ENCODE peak calls at places on chromosomes 6 and 20, in five cellular contexts. V, Z, G, T and H are unnamed samples.

GRCh38 chr20:55777641-55778040 is 227.7 kb downstream of the CBLN4 start:
- DNase-seq in V (no peak), Z (no peak), G (no peak), T (no peak), H (no peak)

GRCh38 chr6:12477616-12478015 is 187.5 kb downstream of the EDN1 start:
- DNase-seq in V (no peak), Z (no peak), G (no peak), T (no peak), H (no peak)

GRCh38 chr6:125747589-125748533 is 1.6 kb upstream of the HEY2 start:
- DNase-seq in V (no peak), Z (no peak), G (peak; percentile 71), T (no peak), H (peak; percentile 64)

GRCh38 chr6:49576618-49577017 is 26.1 kb downstream of the C6orf141 start:
- DNase-seq in V (no peak), Z (no peak), G (no peak), T (peak; percentile 72), H (no peak)

GRCh38 chr6:18464176-18464575 is 77.0 kb downstream of the RNF144B start:
- DNase-seq in V (no peak), Z (no peak), G (no peak), T (no peak), H (no peak)

GRCh38 chr6:13813621-13814175 is 659 bp downstream of the MCUR1 start:
- DNase-seq in V (no peak), Z (peak; percentile 45), G (peak; percentile 90), T (peak; percentile 54), H (peak; percentile 85)

GRCh38 chr6:158718431-158719126 is 68.7 kb downstream of the SYTL3 start:
- DNase-seq in V (no peak), Z (peak; percentile 75), G (no peak), T (peak; percentile 63), H (no peak)

GRCh38 chr6:154156135-154156948 is 117.3 kb downstream of the OPRM1 start:
- DNase-seq in V (no peak), Z (no peak), G (peak; percentile 70), T (peak; percentile 80), H (peak; percentile 50)

GRCh38 chr20:44993343-44993742 is 27.0 kb downstream of the STK4 start:
- DNase-seq in V (no peak), Z (no peak), G (no peak), T (peak; percentile 35), H (peak; percentile 16)

DNA sequence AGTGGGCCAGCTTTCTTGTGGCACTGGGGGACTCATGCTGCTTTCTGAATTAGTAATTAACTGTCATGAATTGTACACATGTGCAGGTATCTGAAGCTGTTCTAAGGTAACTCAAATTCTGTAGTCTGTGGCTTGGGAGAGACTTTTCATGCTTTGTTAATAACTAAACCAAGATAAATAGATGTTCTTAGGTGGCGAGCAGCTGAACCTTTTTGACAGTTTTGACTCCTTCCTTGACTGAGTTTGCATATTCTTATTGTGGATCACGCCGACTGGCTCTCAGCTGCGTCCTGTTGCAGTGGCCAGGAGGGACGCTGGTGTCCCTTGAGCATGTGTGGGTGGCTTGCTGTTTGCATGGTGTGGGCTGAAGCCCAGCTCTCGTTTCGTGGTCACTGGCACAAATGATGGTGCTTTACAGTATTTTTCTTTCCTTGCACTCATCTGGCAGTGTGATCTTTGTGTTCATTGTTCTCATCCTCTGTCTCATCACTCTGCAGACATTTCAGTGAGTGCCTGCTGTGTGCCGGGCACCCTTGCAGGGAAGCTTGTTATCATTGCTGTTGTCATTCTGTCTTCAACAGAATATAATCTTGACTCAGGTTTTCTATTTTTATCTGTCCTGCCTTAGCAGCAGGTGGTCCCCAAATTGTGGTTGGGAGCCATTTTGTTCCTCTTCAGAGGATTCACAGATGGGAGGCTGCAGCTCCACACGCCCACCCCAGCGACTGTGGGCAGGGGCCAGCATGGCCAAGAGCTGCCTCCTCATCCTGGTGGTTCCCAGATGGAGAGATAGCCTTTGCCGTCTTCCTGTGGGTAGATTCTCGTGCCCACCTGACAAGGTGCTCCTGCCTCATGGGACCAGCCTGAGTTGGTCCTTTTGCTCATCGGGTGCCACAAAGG is 39.6 kb downstream of the DUSP22 start:
- DNase-seq in V (peak; percentile 11), Z (no peak), G (peak; percentile 64), T (no peak), H (no peak)
- H3K4me3 ChIP-seq in V (no peak overlapping the region), Z (no peak overlapping the region), G (no peak overlapping the region), T (no peak overlapping the region), H (no peak overlapping the region)

GRCh38 chr6:138571585-138572199 is 72.4 kb upstream of the NHSL1 start:
- DNase-seq in V (no peak), Z (no peak), G (no peak), T (no peak), H (peak; percentile 38)

GRCh38 chr6:138572200-138572875 is 73.0 kb upstream of the NHSL1 start:
- DNase-seq in V (peak; percentile 37), Z (peak; percentile 45), G (peak; percentile 84), T (peak; percentile 94), H (peak; percentile 84)

GRCh38 chr6:138570716-138571020 is 71.4 kb upstream of the NHSL1 start:
- DNase-seq in V (no peak), Z (no peak), G (no peak), T (no peak), H (no peak)

GRCh38 chr6:138569970-138570715 is 70.8 kb upstream of the NHSL1 start:
- DNase-seq in V (no peak), Z (no peak), G (no peak), T (no peak), H (no peak)

GRCh38 chr6:138571174-138571573 is 71.9 kb upstream of the NHSL1 start:
- DNase-seq in V (no peak), Z (no peak), G (no peak), T (no peak), H (peak; percentile 25)
- H3K4me3 ChIP-seq in V (peak overlapping the region; percentile 18), Z (no peak overlapping the region), G (peak overlapping the region; percentile 45), T (peak overlapping the region; percentile 58), H (peak overlapping the region; percentile 79)

GRCh38 chr20:63552481-63553249 is 1.3 kb upstream of the FNDC11 start:
- DNase-seq in V (no peak), Z (no peak), G (no peak), T (no peak), H (no peak)
- H3K4me3 ChIP-seq in V (no peak overlapping the region), Z (peak overlapping the region; percentile 7), G (no peak overlapping the region), T (no peak overlapping the region), H (no peak overlapping the region)

GRCh38 chr20:1946442-1946761 is 47.5 kb downstream of the PDYN start:
- DNase-seq in V (no peak), Z (no peak), G (no peak), T (no peak), H (no peak)
- H3K4me3 ChIP-seq in V (no peak overlapping the region), Z (no peak overlapping the region), G (no peak overlapping the region), T (no peak overlapping the region), H (no peak overlapping the region)

GRCh38 chr6:169865346-169866139 is 114.1 kb downstream of the ERMARD start:
- DNase-seq in V (no peak), Z (no peak), G (no peak), T (no peak), H (no peak)

GRCh38 chr6:169862464-169863148 is 111.2 kb downstream of the ERMARD start:
- DNase-seq in V (no peak), Z (no peak), G (no peak), T (no peak), H (no peak)

GRCh38 chr6:169864148-169865030 is 113.0 kb downstream of the ERMARD start:
- DNase-seq in V (no peak), Z (no peak), G (no peak), T (no peak), H (no peak)

GRCh38 chr6:169863149-169863525 is 111.7 kb downstream of the ERMARD start:
- DNase-seq in V (no peak), Z (no peak), G (no peak), T (no peak), H (no peak)

DNA sequence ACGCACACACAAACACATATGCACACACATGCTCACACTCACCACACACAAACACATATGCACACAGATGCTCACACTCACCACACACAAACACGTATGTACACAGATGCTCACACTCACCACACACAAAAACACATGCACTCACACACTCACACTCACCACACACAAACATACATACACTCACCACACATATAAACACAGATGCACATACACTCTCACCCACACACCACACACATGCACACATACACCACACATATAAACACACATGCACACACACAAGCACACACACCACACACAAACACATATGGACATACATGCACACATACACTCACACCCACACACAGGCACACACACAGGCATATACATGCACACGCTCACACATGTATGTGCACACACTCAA is 112.3 kb downstream of the ERMARD start:
- DNase-seq in V (no peak), Z (no peak), G (no peak), T (no peak), H (no peak)
- H3K4me3 ChIP-seq in V (no peak overlapping the region), Z (no peak overlapping the region), G (no peak overlapping the region), T (no peak overlapping the region), H (no peak overlapping the region)